ENCODE peak calls at places on chromosomes 1 and 21, in six cellular contexts. R is lung, U is ureter, X is NCI-H1105, B is right lobe of liver, F is MV-4-11. Z is an unnamed sample.

GRCh38 chr1:77686784-77687518 is 4.5 kb upstream of the ZZZ3 start:
- DNase-seq in B (peak; percentile 46), F (no peak), X (no peak), R (no peak), U (no peak), Z (no peak)

GRCh38 chr1:71296551-71296950 is 215.7 kb upstream of the ZRANB2 start:
- DNase-seq in B (no peak), X (no peak), R (no peak), F (no peak), U (no peak), Z (no peak)

GRCh38 chr1:59678809-59679228 is 135.9 kb upstream of the HOOK1 start:
- DNase-seq in X (no peak), R (no peak), U (no peak), F (peak; percentile 62), B (no peak), Z (peak; percentile 82)

GRCh38 chr21:42754270-42754933 is 101.0 kb downstream of the PDE9A start:
- DNase-seq in B (no peak), F (no peak), R (no peak), U (no peak), X (no peak), Z (no peak)

GRCh38 chr1:162876751-162877150 is 15.8 kb upstream of the CCDC190 start:
- DNase-seq in X (no peak), R (no peak), B (no peak), F (no peak), U (no peak), Z (no peak)

GRCh38 chr1:215600258-215600792 is 33.2 kb downstream of the KCTD3 start:
- DNase-seq in X (no peak), F (peak; percentile 7), B (no peak), U (no peak), R (no peak), Z (no peak)

GRCh38 chr1:31984419-31985347 is 29.0 kb upstream of the KHDRBS1 start:
- DNase-seq in X (no peak), U (no peak), B (no peak), F (no peak), R (no peak), Z (no peak)

GRCh38 chr1:20401405-20402010 is 84.5 kb downstream of the CAMK2N1 start:
- DNase-seq in X (no peak), F (no peak), R (no peak), B (no peak), U (no peak), Z (no peak)

GRCh38 chr21:37225440-37225839 is 41.7 kb downstream of the VPS26C start:
- DNase-seq in B (no peak), X (no peak), U (no peak), F (peak; percentile 70), R (no peak), Z (no peak)

GRCh38 chr1:70353641-70354331 is 736 bp downstream of the ANKRD13C start:
- DNase-seq in U (no peak), X (peak; percentile 63), R (peak; percentile 39), B (no peak), F (peak; percentile 17), Z (peak; percentile 91)

GRCh38 chr1:35049116-35049515 is 17.4 kb upstream of the ZMYM6 start:
- DNase-seq in F (no peak), U (no peak), X (no peak), B (no peak), R (no peak), Z (peak; percentile 5)

GRCh38 chr1:173856903-173857302 is 10.9 kb downstream of the GAS5 start:
- DNase-seq in B (no peak), F (no peak), U (no peak), R (no peak), X (no peak), Z (no peak)

GRCh38 chr1:221778535-221779142 is 36.8 kb upstream of the DUSP10 start:
- DNase-seq in U (no peak), R (no peak), F (peak; percentile 89), X (no peak), B (no peak), Z (no peak)

GRCh38 chr1:39102537-39103320 is 76.6 kb downstream of the NDUFS5 start:
- DNase-seq in F (peak; percentile 96), U (no peak), X (peak; percentile 72), B (no peak), R (peak; percentile 48), Z (no peak)

GRCh38 chr1:163178628-163179027 is 24.1 kb downstream of the RGS5 start:
- DNase-seq in X (no peak), F (peak; percentile 78), U (no peak), R (no peak), B (no peak), Z (no peak)

GRCh38 chr1:3097231-3097630 is 28.2 kb downstream of the PRDM16 start:
- DNase-seq in R (no peak), X (no peak), F (no peak), B (no peak), U (no peak), Z (no peak)

GRCh38 chr1:18253093-18253492 is 145.5 kb downstream of the IGSF21 start:
- DNase-seq in R (no peak), B (no peak), U (no peak), X (no peak), F (no peak), Z (no peak)

GRCh38 chr1:37033355-37034291 is 692 bp downstream of the GRIK3 start:
- DNase-seq in X (no peak), U (no peak), F (no peak), R (no peak), B (no peak), Z (no peak)

GRCh38 chr1:6180578-6181311 is 624 bp upstream of the CHD5 start:
- DNase-seq in F (no peak), B (no peak), R (no peak), U (no peak), X (peak; percentile 28), Z (no peak)

GRCh38 chr1:60054374-60054773 is 19.2 kb downstream of the C1orf87 start:
- DNase-seq in X (no peak), F (no peak), B (no peak), R (no peak), U (no peak), Z (no peak)

GRCh38 chr1:97780884-97781283 is 139.9 kb downstream of the DPYD start:
- DNase-seq in F (no peak), X (no peak), B (no peak), R (no peak), U (no peak), Z (no peak)

GRCh38 chr1:150162862-150163706 is 13.4 kb downstream of the PLEKHO1 start:
- DNase-seq in X (peak; percentile 89), R (peak; percentile 87), U (peak; percentile 91), B (peak; percentile 60), F (peak; percentile 92), Z (peak; percentile 98)

GRCh38 chr1:204509186-204509635 is 7.0 kb upstream of the MDM4 start:
- DNase-seq in R (no peak), X (no peak), F (no peak), B (no peak), U (no peak), Z (no peak)

GRCh38 chr1:160711528-160712311 is at the start of gene CD48:
- DNase-seq in X (no peak), F (peak; percentile 59), R (no peak), U (no peak), B (no peak), Z (no peak)

GRCh38 chr1:201691716-201692115 is 137.2 kb upstream of the IPO9 start:
- DNase-seq in B (no peak), X (no peak), R (no peak), F (no peak), U (no peak), Z (no peak)

GRCh38 chr1:15409400-15410222 is at the start of gene EFHD2:
- DNase-seq in B (peak; percentile 88), F (peak; percentile 65), U (peak; percentile 82), R (peak; percentile 82), X (peak; percentile 85), Z (no peak)

GRCh38 chr1:29934255-29934654 is 697.9 kb downstream of the PTPRU start:
- DNase-seq in R (no peak), U (no peak), B (no peak), F (no peak), X (no peak), Z (no peak)

GRCh38 chr1:29551536-29551935 is 315.2 kb downstream of the PTPRU start:
- DNase-seq in X (no peak), U (no peak), R (no peak), F (no peak), B (no peak), Z (no peak)

GRCh38 chr1:167077128-167077867 is 12.9 kb downstream of the GPA33 start:
- DNase-seq in R (no peak), F (no peak), U (no peak), X (no peak), B (no peak), Z (no peak)

GRCh38 chr1:203555046-203555445 is 61.1 kb downstream of the OPTC start:
- DNase-seq in X (no peak), U (no peak), B (no peak), R (no peak), F (no peak), Z (no peak)

GRCh38 chr1:31444725-31445448 is 31.9 kb downstream of the SERINC2 start:
- DNase-seq in X (no peak), U (peak; percentile 87), R (no peak), F (peak; percentile 67), B (peak; percentile 82), Z (peak; percentile 88)

GRCh38 chr21:38879912-38880577 is 74.3 kb downstream of the ETS2 start:
- DNase-seq in B (no peak), U (no peak), F (peak; percentile 14), X (no peak), R (no peak), Z (no peak)

Z was measured in esophagus muscularis mucosa.